ENCODE peak calls at places on chromosomes 16 and 17, in eight cellular contexts. Y is dorsolateral prefrontal cortex, H is HL-60, V is lower lobe of right lung, E is endothelial cell of umbilical vein, N is RWPE1, J is choroid plexus epithelial cell, K is cardiac fibroblast. B is an unnamed sample.

GRCh38 chr16:10756574-10756973 is 12.9 kb downstream of the NUBP1 start:
- DNase-seq in Y (no peak), H (no peak), V (no peak), E (no peak), N (no peak), J (peak), K (peak), B (no peak)

GRCh38 chr16:88871730-88872416 is 5.4 kb upstream of the PABPN1L start:
- DNase-seq in Y (no peak), H (no peak), V (no peak), E (no peak), N (no peak), J (no peak), K (no peak), B (no peak)

GRCh38 chr16:10658943-10659342 is 35.8 kb downstream of the TEKT5 start:
- DNase-seq in Y (no peak), H (no peak), V (no peak), E (no peak), N (no peak), J (no peak), K (no peak), B (no peak)

GRCh38 chr17:31433091-31433790 is 41.8 kb downstream of the RAB11FIP4 start:
- DNase-seq in Y (no peak), H (no peak), V (no peak), E (peak), N (no peak), J (peak), K (no peak), B (no peak)

GRCh38 chr16:51509336-51509735 is 358.3 kb upstream of the SALL1 start:
- DNase-seq in Y (no peak), H (no peak), V (no peak), E (no peak), N (no peak), J (no peak), K (no peak), B (no peak)

GRCh38 chr16:29909398-29909797 is 9.1 kb downstream of the ASPHD1 start:
- DNase-seq in Y (no peak), H (no peak), V (no peak), E (no peak), N (no peak), J (peak), K (peak), B (no peak)

GRCh38 chr16:58339452-58339938 is 44.7 kb upstream of the PRSS54 start:
- DNase-seq in Y (no peak), H (no peak), V (no peak), E (peak), N (no peak), J (peak), K (peak), B (no peak)

GRCh38 chr17:77271421-77271820 is 130.7 kb downstream of the SEC14L1 start:
- DNase-seq in Y (no peak), H (no peak), V (no peak), E (no peak), N (no peak), J (no peak), K (no peak), B (no peak)

GRCh38 chr16:13435415-13435814 is 484.5 kb upstream of the ERCC4 start:
- DNase-seq in Y (no peak), H (no peak), V (no peak), E (no peak), N (no peak), J (no peak), K (no peak), B (no peak)

GRCh38 chr16:28172331-28172730 is 39.4 kb downstream of the XPO6 start:
- DNase-seq in Y (no peak), H (no peak), V (no peak), E (no peak), N (no peak), J (no peak), K (no peak), B (no peak)

GRCh38 chr17:65039349-65039988 is 17.1 kb downstream of the GNA13 start:
- DNase-seq in Y (no peak), H (no peak), V (no peak), E (no peak), N (peak), J (no peak), K (no peak), B (no peak)

GRCh38 chr16:2791174-2791573 is 3.8 kb upstream of the PRSS33 start:
- DNase-seq in Y (no peak), H (no peak), V (peak), E (no peak), N (no peak), J (no peak), K (no peak), B (no peak)

GRCh38 chr16:56547120-56547948 is 17.5 kb upstream of the MT4 start:
- DNase-seq in Y (peak), H (no peak), V (no peak), E (no peak), N (peak), J (peak), K (peak), B (no peak)

GRCh38 chr16:70529051-70529777 is 5.6 kb downstream of the SF3B3 start:
- DNase-seq in Y (no peak), H (no peak), V (no peak), E (peak), N (peak), J (peak), K (peak), B (no peak)

GRCh38 chr17:48047113-48047740 is 932 bp upstream of the NFE2L1 start:
- DNase-seq in Y (no peak), H (no peak), V (no peak), E (no peak), N (no peak), J (no peak), K (no peak), B (no peak)

GRCh38 chr17:19013226-19013625 is 8.7 kb upstream of the FAM83G start:
- DNase-seq in Y (no peak), H (no peak), V (peak), E (no peak), N (no peak), J (no peak), K (no peak), B (no peak)

GRCh38 chr17:80671039-80671822 is 126.6 kb downstream of the RPTOR start:
- DNase-seq in Y (no peak), H (no peak), V (no peak), E (peak), N (no peak), J (peak), K (no peak), B (no peak)

GRCh38 chr17:4170639-4171280 is 27.8 kb downstream of the CYB5D2 start:
- DNase-seq in Y (no peak), H (no peak), V (no peak), E (no peak), N (no peak), J (no peak), K (no peak), B (no peak)

GRCh38 chr17:59761385-59762021 is 54.0 kb downstream of the VMP1 start:
- DNase-seq in Y (no peak), H (no peak), V (no peak), E (peak), N (no peak), J (peak), K (peak), B (no peak)

GRCh38 chr17:35117984-35118383 is 1.7 kb downstream of the RAD51D start:
- DNase-seq in Y (no peak), H (no peak), V (no peak), E (no peak), N (no peak), J (peak), K (peak), B (no peak)

GRCh38 chr17:17105976-17106375 is 63.7 kb downstream of the MPRIP start:
- DNase-seq in Y (no peak), H (no peak), V (no peak), E (no peak), N (no peak), J (no peak), K (no peak), B (no peak)

GRCh38 chr17:9225305-9226101 is 204.2 kb downstream of the NTN1 start:
- DNase-seq in Y (no peak), H (no peak), V (no peak), E (no peak), N (no peak), J (no peak), K (no peak), B (no peak)
- TF ChIP-seq CTCF in Y (no peak), H (no peak), V (no peak), E (no peak), N (no peak), J (peak), K (no peak), B (no peak)

GRCh38 chr17:6856054-6856453 is 24.5 kb upstream of the TEKT1 start:
- DNase-seq in Y (no peak), H (no peak), V (no peak), E (no peak), N (no peak), J (no peak), K (no peak), B (no peak)

GRCh38 chr17:6857904-6858303 is 26.4 kb upstream of the TEKT1 start:
- DNase-seq in Y (no peak), H (no peak), V (no peak), E (no peak), N (no peak), J (no peak), K (no peak), B (no peak)

GRCh38 chr17:6857336-6857735 is 25.8 kb upstream of the TEKT1 start:
- DNase-seq in Y (no peak), H (no peak), V (no peak), E (no peak), N (no peak), J (no peak), K (no peak), B (no peak)

GRCh38 chr17:6853764-6854442 is 22.4 kb upstream of the TEKT1 start:
- DNase-seq in Y (no peak), H (no peak), V (no peak), E (no peak), N (no peak), J (peak), K (no peak), B (no peak)
- TF ChIP-seq CTCF in Y (peak), H (no peak), V (peak), E (no peak), N (no peak), J (peak), K (peak), B (peak)

GRCh38 chr17:28227278-28228108 is 91.5 kb upstream of the TMEM97 start:
- DNase-seq in Y (peak), H (no peak), V (peak), E (no peak), N (peak), J (peak), K (peak), B (no peak)
- TF ChIP-seq CTCF in Y (no peak), H (no peak), V (no peak), E (no peak), N (no peak), J (no peak), K (no peak), B (no peak)

GRCh38 chr16:4909825-4910224 is 27.1 kb downstream of the PPL start:
- DNase-seq in Y (no peak), H (no peak), V (no peak), E (no peak), N (no peak), J (no peak), K (no peak), B (no peak)
- TF ChIP-seq CTCF in Y (no peak), H (no peak), V (no peak), E (no peak), N (no peak), J (no peak), K (no peak), B (no peak)

DNA sequence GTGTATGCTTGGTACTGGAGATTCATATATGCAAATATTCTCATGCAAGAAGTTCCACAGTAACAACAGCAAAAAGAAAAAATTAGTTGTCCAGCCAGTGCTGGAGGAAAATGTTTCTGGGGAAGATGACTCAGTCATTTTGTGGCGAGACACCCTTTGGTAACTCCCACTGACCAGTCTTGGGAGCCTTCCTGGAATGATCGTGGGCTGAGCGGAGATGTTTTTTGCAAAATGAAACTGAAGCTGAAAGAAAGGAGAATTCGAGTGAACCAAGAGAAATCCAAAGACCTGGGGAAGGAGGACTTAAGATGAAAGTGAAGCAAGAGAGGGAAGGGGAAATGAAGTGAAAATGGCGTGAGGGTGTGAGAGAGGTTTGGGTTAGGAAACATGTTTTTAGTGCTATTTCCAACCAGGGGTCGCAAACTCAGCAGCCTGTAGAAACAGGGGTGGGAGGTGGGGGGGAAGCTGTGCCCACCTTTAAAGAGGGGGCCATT is 5.2 kb downstream of the ITPRIPL2 start:
- DNase-seq in Y (no peak), H (peak), V (no peak), E (peak), N (peak), J (peak), K (peak), B (peak)
- TF ChIP-seq CTCF in Y (no peak), H (no peak), V (no peak), E (no peak), N (no peak), J (no peak), K (no peak), B (no peak)

GRCh38 chr16:1215574-1216295 is 9.3 kb downstream of the TPSG1 start:
- DNase-seq in Y (no peak), H (no peak), V (no peak), E (no peak), N (no peak), J (no peak), K (no peak), B (no peak)

GRCh38 chr16:1217526-1217925 is 7.5 kb downstream of the TPSG1 start:
- DNase-seq in Y (no peak), H (no peak), V (no peak), E (no peak), N (no peak), J (no peak), K (no peak), B (no peak)

GRCh38 chr16:1214693-1215092 is 10.4 kb downstream of the TPSG1 start:
- DNase-seq in Y (no peak), H (no peak), V (no peak), E (no peak), N (no peak), J (no peak), K (no peak), B (no peak)

GRCh38 chr16:1216681-1217400 is 8.2 kb downstream of the TPSG1 start:
- DNase-seq in Y (no peak), H (no peak), V (no peak), E (no peak), N (no peak), J (no peak), K (no peak), B (no peak)

DNA sequence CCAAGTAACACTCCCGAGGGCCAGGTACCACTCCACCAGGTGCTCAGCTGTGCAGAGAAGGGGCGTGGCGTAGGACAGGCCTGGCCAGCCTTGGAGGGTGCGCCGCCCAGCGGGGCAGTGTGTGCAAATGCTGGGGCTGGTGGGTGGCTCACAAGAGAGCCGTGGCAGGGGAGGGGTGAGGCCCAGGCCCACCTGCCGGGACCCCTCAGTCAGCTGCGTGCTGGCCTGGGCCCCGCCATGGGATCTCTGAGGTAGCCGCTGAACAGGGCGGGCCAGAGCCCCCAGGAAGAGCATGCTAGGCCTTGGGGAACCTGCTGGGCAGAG is 8.8 kb downstream of the TPSG1 start:
- DNase-seq in Y (no peak), H (no peak), V (no peak), E (no peak), N (no peak), J (no peak), K (no peak), B (no peak)
- TF ChIP-seq CTCF in Y (no peak), H (no peak), V (no peak), E (no peak), N (no peak), J (no peak), K (no peak), B (no peak)

GRCh38 chr16:63037761-63038562 is 1001.7 kb upstream of the CDH8 start:
- DNase-seq in Y (no peak), H (no peak), V (no peak), E (no peak), N (no peak), J (no peak), K (no peak), B (no peak)
- TF ChIP-seq CTCF in Y (no peak), H (no peak), V (no peak), E (no peak), N (no peak), J (no peak), K (no peak), B (peak)

B was measured in CD14-positive monocyte.